ENCODE peak calls at places on chromosome 2, in five cellular contexts. I is esophagus muscularis mucosa, U is suprapubic skin, C is thyroid gland, T is right lobe of liver. V is an unnamed sample.

GRCh38 chr2:67752964-67753363 is 309.8 kb downstream of the C1D start:
- DNase-seq in T (no peak), I (peak; percentile 21), C (no peak), U (no peak), V (no peak)

GRCh38 chr2:230956827-230957755 is 32.0 kb upstream of the GPR55 start:
- DNase-seq in I (no peak), T (no peak), U (no peak), C (peak; percentile 35), V (peak; percentile 33)

GRCh38 chr2:217279571-217279970 is 419.7 kb upstream of the TNP1 start:
- DNase-seq in U (no peak), T (no peak), I (no peak), C (no peak), V (no peak)

GRCh38 chr2:117118994-117119393 is 695.5 kb upstream of the DDX18 start:
- DNase-seq in T (no peak), I (no peak), C (no peak), U (no peak), V (no peak)

GRCh38 chr2:235924675-235925063 is 243.5 kb downstream of the GBX2 start:
- DNase-seq in I (no peak), T (no peak), U (no peak), C (no peak), V (no peak)

GRCh38 chr2:238009563-238009962 is 42.7 kb downstream of the UBE2F start:
- DNase-seq in U (no peak), I (peak; percentile 70), T (no peak), C (no peak), V (no peak)

GRCh38 chr2:170196962-170197361 is 19.0 kb downstream of the MYO3B start:
- DNase-seq in I (no peak), U (no peak), T (no peak), C (no peak), V (no peak)

GRCh38 chr2:26897807-26898479 is 50.0 kb downstream of the DPYSL5 start:
- DNase-seq in C (no peak), U (peak; percentile 21), I (peak; percentile 66), T (no peak), V (no peak)

GRCh38 chr2:39620067-39620466 is 45.6 kb upstream of the TMEM178A start:
- DNase-seq in C (peak; percentile 64), U (no peak), T (peak; percentile 83), I (no peak), V (peak; percentile 45)

GRCh38 chr2:223580951-223581350 is 21.2 kb downstream of the SCG2 start:
- DNase-seq in T (no peak), C (peak; percentile 6), U (no peak), I (no peak), V (no peak)

GRCh38 chr2:215365184-215365658 is 53.4 kb downstream of the ATIC start:
- DNase-seq in C (no peak), U (no peak), I (no peak), T (no peak), V (no peak)

GRCh38 chr2:134466141-134466540 is 212.3 kb downstream of the MGAT5 start:
- DNase-seq in U (no peak), C (no peak), I (no peak), T (no peak), V (no peak)

GRCh38 chr2:148917431-148917830 is 42.4 kb downstream of the KIF5C start:
- DNase-seq in I (peak; percentile 55), U (no peak), C (no peak), T (no peak), V (no peak)

GRCh38 chr2:86224645-86225355 is 25.5 kb downstream of the MRPL35 start:
- DNase-seq in I (no peak), C (no peak), U (no peak), T (no peak), V (no peak)

GRCh38 chr2:86221066-86221684 is 21.9 kb downstream of the MRPL35 start:
- DNase-seq in I (no peak), C (peak; percentile 21), U (no peak), T (no peak), V (no peak)

GRCh38 chr2:86225581-86225980 is 26.3 kb downstream of the MRPL35 start:
- DNase-seq in C (peak; percentile 13), U (no peak), I (no peak), T (no peak), V (no peak)

GRCh38 chr2:86223682-86224560 is 24.7 kb downstream of the MRPL35 start:
- DNase-seq in C (no peak), I (no peak), U (no peak), T (no peak), V (no peak)

GRCh38 chr2:86223098-86223681 is 23.9 kb downstream of the MRPL35 start:
- DNase-seq in I (no peak), C (no peak), U (no peak), T (no peak), V (no peak)
- TF ChIP-seq POLR2A in I (no peak), C (no peak), U (no peak), T (no peak), V (no peak)

GRCh38 chr2:240520143-240520973 is 37.4 kb downstream of the ANKMY1 start:
- DNase-seq in C (no peak), I (no peak), T (peak; percentile 32), U (peak; percentile 54), V (no peak)
- H3K4me3 ChIP-seq in C (no peak overlapping the region), I (no peak overlapping the region), T (no peak overlapping the region), U (peak overlapping the region; percentile 15), V (no peak overlapping the region)

GRCh38 chr2:86253424-86253823 is 54.2 kb downstream of the MRPL35 start:
- DNase-seq in T (no peak), U (no peak), C (no peak), I (no peak), V (no peak)

GRCh38 chr2:86254576-86255538 is 55.6 kb downstream of the MRPL35 start:
- DNase-seq in T (no peak), U (no peak), C (peak; percentile 32), I (no peak), V (no peak)

GRCh38 chr2:86249176-86249842 is 50.1 kb downstream of the MRPL35 start:
- DNase-seq in U (no peak), C (no peak), I (no peak), T (no peak), V (no peak)

GRCh38 chr2:86251840-86252266 is 52.6 kb downstream of the MRPL35 start:
- DNase-seq in U (no peak), T (no peak), I (no peak), C (peak; percentile 70), V (no peak)

GRCh38 chr2:86249843-86250402 is 50.7 kb downstream of the MRPL35 start:
- DNase-seq in U (no peak), I (no peak), C (no peak), T (no peak), V (no peak)
- H3K27ac ChIP-seq in U (no peak overlapping the region), I (peak overlapping the region; percentile 90), C (no peak overlapping the region), T (no peak overlapping the region), V (no peak overlapping the region)

GRCh38 chr2:159130302-159130701 is 156.2 kb downstream of the WDSUB1 start:
- DNase-seq in U (no peak), C (no peak), T (no peak), I (no peak), V (no peak)
- TF ChIP-seq POLR2A in U (no peak), C (no peak), T (no peak), I (no peak), V (no peak)